ENCODE peak calls at places on chromosomes 7 and 10, in four cellular contexts. A is iris pigment epithelial cell; B is activated CD8-positive, alpha-beta memory T cell treated with anti-CD3 and anti-CD28 coated beads for 48 hours; C is endodermal cell. D is an unnamed sample.

GRCh38 chr7:115932874-115933273 is 97.7 kb downstream of the TFEC start:
- DNase-seq in A (no peak), B (no peak), C (no peak), D (no peak)

GRCh38 chr7:77415822-77416620 is at the start of gene GSAP:
- DNase-seq in A (peak), B (no peak), C (peak), D (peak)

GRCh38 chr7:30596043-30596641 is 1.5 kb downstream of the GARS1 start:
- DNase-seq in A (peak), B (no peak), C (no peak), D (peak)

GRCh38 chr10:44978570-44979280 is at the start of gene DEPP1:
- DNase-seq in A (peak), B (no peak), C (peak), D (peak)

GRCh38 chr7:50560865-50561351 is 4.3 kb downstream of the DDC start:
- DNase-seq in A (no peak), B (no peak), C (peak), D (no peak)

GRCh38 chr10:6058677-6059475 is 3.3 kb downstream of the IL2RA start:
- DNase-seq in A (no peak), B (no peak), C (peak), D (no peak)

GRCh38 chr10:78319371-78319770 is 285.7 kb downstream of the RPS24 start:
- DNase-seq in A (no peak), B (no peak), C (no peak), D (no peak)

GRCh38 chr10:132539894-132540293 is 2.3 kb downstream of the INPP5A start:
- DNase-seq in A (peak), B (no peak), C (no peak), D (peak)

GRCh38 chr7:1915956-1916620 is 246.0 kb downstream of the ELFN1 start:
- DNase-seq in A (no peak), B (no peak), C (no peak), D (no peak)

GRCh38 chr7:154096-154835 is 38.1 kb upstream of the FAM20C start:
- DNase-seq in A (no peak), B (no peak), C (no peak), D (no peak)

GRCh38 chr7:143413123-143413522 is 4.5 kb upstream of the EPHA1 start:
- DNase-seq in A (no peak), B (no peak), C (no peak), D (no peak)

GRCh38 chr7:1290262-1291039 is 57.8 kb downstream of the UNCX start:
- DNase-seq in A (peak), B (no peak), C (peak), D (peak)

GRCh38 chr10:110460111-110460809 is 37.4 kb upstream of the DUSP5 start:
- DNase-seq in A (no peak), B (no peak), C (peak), D (peak)

GRCh38 chr7:111438369-111439289 is 123.7 kb downstream of the IMMP2L start:
- DNase-seq in A (peak), B (no peak), C (no peak), D (peak)

GRCh38 chr10:1538121-1538520 is 199.2 kb downstream of the ADARB2 start:
- DNase-seq in A (no peak), B (no peak), C (no peak), D (no peak)

GRCh38 chr7:12649348-12649747 is 38.1 kb upstream of the ARL4A start:
- DNase-seq in A (no peak), B (no peak), C (no peak), D (no peak)

GRCh38 chr10:32210306-32211045 is 136.5 kb downstream of the EPC1 start:
- DNase-seq in A (peak), B (no peak), C (peak), D (peak)

GRCh38 chr7:143490719-143491306 is 13.1 kb downstream of the TAS2R41 start:
- DNase-seq in A (peak), B (no peak), C (peak), D (peak)

GRCh38 chr7:101927389-101928306 is 110.2 kb downstream of the CUX1 start:
- DNase-seq in A (no peak), B (no peak), C (no peak), D (no peak)